ENCODE peak calls at places on chromosomes 16 and 17, in nine cellular contexts. L, G, B, X, P, D, V, Q and T are unnamed samples.

GRCh38 chr17:76566988-76567431 is 18.6 kb downstream of the ST6GALNAC2 start:
- DNase-seq in L (no peak), G (no peak), B (no peak), X (no peak), P (no peak), D (no peak), V (no peak), Q (no peak), T (no peak)

GRCh38 chr17:77580956-77581355 is 377.5 kb upstream of the TNRC6C start:
- DNase-seq in L (no peak), G (no peak), B (no peak), X (no peak), P (no peak), D (no peak), V (no peak), Q (no peak), T (no peak)

GRCh38 chr17:21199311-21199710 is 14.7 kb downstream of the TMEM11 start:
- DNase-seq in L (no peak), G (no peak), B (no peak), X (no peak), P (peak; percentile 73), D (no peak), V (no peak), Q (no peak), T (no peak)

GRCh38 chr16:22317625-22318024 is 20.4 kb downstream of the POLR3E start:
- DNase-seq in L (no peak), G (no peak), B (no peak), X (no peak), P (no peak), D (no peak), V (no peak), Q (no peak), T (no peak)

GRCh38 chr16:31271621-31272190 is 11.9 kb downstream of the ITGAM start:
- DNase-seq in L (no peak), G (no peak), B (no peak), X (no peak), P (no peak), D (no peak), V (no peak), Q (no peak), T (no peak)

GRCh38 chr17:74473294-74473693 is 6.9 kb downstream of the CD300A start:
- DNase-seq in L (no peak), G (no peak), B (no peak), X (no peak), P (no peak), D (no peak), V (no peak), Q (no peak), T (no peak)

GRCh38 chr17:21379080-21379711 is 3.0 kb downstream of the KCNJ12 start:
- DNase-seq in L (no peak), G (no peak), B (no peak), X (peak; percentile 82), P (no peak), D (no peak), V (peak; percentile 84), Q (no peak), T (no peak)

GRCh38 chr17:43880420-43880991 is 26.8 kb downstream of the MPP2 start:
- DNase-seq in L (peak; percentile 68), G (peak; percentile 15), B (no peak), X (peak; percentile 64), P (no peak), D (peak; percentile 22), V (peak; percentile 66), Q (no peak), T (no peak)

GRCh38 chr16:89210904-89211515 is 6.5 kb upstream of the ZNF778 start:
- DNase-seq in L (no peak), G (no peak), B (peak; percentile 69), X (no peak), P (peak; percentile 46), D (no peak), V (no peak), Q (no peak), T (no peak)

GRCh38 chr17:17909078-17909477 is 63.1 kb downstream of the TOM1L2 start:
- DNase-seq in L (no peak), G (no peak), B (no peak), X (no peak), P (no peak), D (no peak), V (no peak), Q (no peak), T (no peak)

GRCh38 chr16:35574011-35574410 is 2114.6 kb downstream of the TP53TG3F start:
- DNase-seq in L (no peak), G (no peak), B (no peak), X (no peak), P (no peak), D (no peak), V (no peak), Q (no peak), T (no peak)

GRCh38 chr17:43732961-43733360 is 25.6 kb downstream of the SOST start:
- DNase-seq in L (no peak), G (no peak), B (no peak), X (no peak), P (peak; percentile 71), D (no peak), V (no peak), Q (no peak), T (no peak)

GRCh38 chr16:80556481-80556880 is 15.7 kb downstream of the DYNLRB2 start:
- DNase-seq in L (no peak), G (no peak), B (no peak), X (no peak), P (no peak), D (no peak), V (no peak), Q (no peak), T (no peak)

GRCh38 chr17:33970271-33970670 is 284.8 kb upstream of the CCL2 start:
- DNase-seq in L (no peak), G (no peak), B (no peak), X (no peak), P (no peak), D (no peak), V (no peak), Q (no peak), T (no peak)

GRCh38 chr17:21375757-21376584 is at the start of gene KCNJ12:
- DNase-seq in L (peak; percentile 35), G (no peak), B (no peak), X (no peak), P (no peak), D (no peak), V (peak; percentile 34), Q (peak; percentile 50), T (no peak)

GRCh38 chr16:6081320-6081976 is 983.9 kb upstream of the EEF2KMT start:
- DNase-seq in L (no peak), G (no peak), B (no peak), X (no peak), P (no peak), D (no peak), V (peak; percentile 37), Q (peak; percentile 26), T (peak; percentile 36)

GRCh38 chr17:42399121-42399520 is 10.9 kb upstream of the STAT3 start:
- DNase-seq in L (no peak), G (no peak), B (no peak), X (no peak), P (no peak), D (no peak), V (no peak), Q (no peak), T (no peak)

GRCh38 chr17:35103271-35103670 is 16.4 kb downstream of the RAD51D start:
- DNase-seq in L (no peak), G (no peak), B (no peak), X (no peak), P (no peak), D (no peak), V (no peak), Q (no peak), T (no peak)

GRCh38 chr16:20683812-20684211 is 13.7 kb downstream of the ACSM1 start:
- DNase-seq in L (no peak), G (no peak), B (no peak), X (no peak), P (no peak), D (no peak), V (no peak), Q (no peak), T (no peak)

DNA sequence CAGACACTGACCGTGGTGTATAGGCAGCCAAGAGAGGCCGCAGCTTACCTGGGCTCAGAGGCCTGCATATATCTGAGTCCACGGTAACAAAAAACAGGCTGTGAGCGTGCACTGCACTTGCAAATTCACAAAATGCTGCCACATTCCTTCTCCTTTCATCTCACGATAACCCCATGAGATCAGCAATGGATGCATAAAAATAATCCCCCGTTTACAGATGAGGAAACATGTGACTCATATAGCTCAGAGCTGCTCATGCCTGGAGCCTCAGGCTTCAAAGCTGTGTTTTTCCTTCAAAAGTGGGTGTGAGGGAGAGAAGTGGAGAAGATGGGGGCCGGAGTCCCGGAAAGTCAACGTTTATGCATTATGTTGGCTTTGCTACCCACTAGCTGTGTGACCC is 118.3 kb upstream of the FOXF1 start:
- DNase-seq in L (no peak), G (no peak), B (no peak), X (no peak), P (peak; percentile 67), D (no peak), V (no peak), Q (no peak), T (no peak)
- H3K4me3 ChIP-seq in L (no peak overlapping the region), G (no peak overlapping the region), B (no peak overlapping the region), X (no peak overlapping the region), P (no peak overlapping the region), D (no peak overlapping the region), V (no peak overlapping the region), Q (no peak overlapping the region), T (no peak overlapping the region)

GRCh38 chr16:1333854-1334719 is 642 bp downstream of the BAIAP3 start:
- DNase-seq in L (no peak), G (no peak), B (no peak), X (no peak), P (no peak), D (no peak), V (no peak), Q (no peak), T (no peak)
- H3K4me3 ChIP-seq in L (no peak overlapping the region), G (no peak overlapping the region), B (no peak overlapping the region), X (peak overlapping the region; percentile 49), P (no peak overlapping the region), D (peak overlapping the region; percentile 52), V (no peak overlapping the region), Q (peak overlapping the region; percentile 61), T (no peak overlapping the region)

GRCh38 chr17:67247416-67247900 is 2.5 kb upstream of the HELZ start:
- DNase-seq in L (no peak), G (no peak), B (no peak), X (no peak), P (no peak), D (no peak), V (no peak), Q (no peak), T (no peak)
- H3K4me3 ChIP-seq in L (no peak overlapping the region), G (no peak overlapping the region), B (no peak overlapping the region), X (no peak overlapping the region), P (no peak overlapping the region), D (no peak overlapping the region), V (no peak overlapping the region), Q (no peak overlapping the region), T (no peak overlapping the region)

DNA sequence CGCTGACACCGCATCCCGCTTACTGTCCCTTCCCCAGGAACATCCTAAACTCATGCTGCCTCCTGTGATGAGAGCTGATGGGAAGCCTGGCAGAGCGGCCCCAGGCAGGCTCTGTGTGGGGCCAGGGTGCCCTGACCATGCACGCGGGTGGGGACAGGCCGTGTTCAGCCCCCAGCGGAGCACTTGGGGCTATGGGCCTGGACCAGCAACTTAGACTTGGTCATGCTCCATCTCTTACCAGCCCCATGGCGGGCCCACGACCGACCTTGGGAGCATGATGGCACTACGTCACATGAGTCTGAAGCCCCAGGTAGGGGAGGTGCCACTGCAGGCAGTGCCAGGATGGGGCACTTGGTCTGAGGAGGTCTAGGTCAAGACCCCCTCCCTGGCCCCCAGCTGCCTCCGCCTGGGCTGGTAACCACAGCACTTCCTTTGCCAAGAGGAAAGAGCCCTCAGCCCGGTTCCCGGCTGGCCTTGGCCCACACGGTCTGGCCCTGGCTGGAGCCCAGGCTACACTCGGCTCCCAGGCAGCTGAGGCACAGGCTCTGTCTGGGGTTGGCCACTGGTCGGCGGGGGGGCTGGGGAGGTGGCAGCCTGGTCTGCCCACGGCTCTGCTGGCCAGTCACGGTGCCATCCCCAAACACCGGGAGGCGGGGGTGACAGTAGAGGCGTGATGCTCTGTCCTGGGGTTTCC is 25.7 kb downstream of the BAHCC1 start:
- DNase-seq in L (no peak), G (no peak), B (no peak), X (no peak), P (no peak), D (no peak), V (no peak), Q (peak; percentile 86), T (no peak)
- H3K4me3 ChIP-seq in L (no peak overlapping the region), G (no peak overlapping the region), B (no peak overlapping the region), X (no peak overlapping the region), P (no peak overlapping the region), D (no peak overlapping the region), V (no peak overlapping the region), Q (no peak overlapping the region), T (no peak overlapping the region)